ENCODE peak calls at places on chromosome 3, in four cellular contexts. L is AG10803, Y is transverse colon, Q is astrocyte. R is an unnamed sample.

GRCh38 chr3:50491023-50491422 is 12.4 kb downstream of the CACNA2D2 start:
- DNase-seq in L (no peak), Y (no peak), Q (no peak), R (no peak)

GRCh38 chr3:143658869-143659268 is 189.4 kb downstream of the SLC9A9 start:
- DNase-seq in L (peak), Y (no peak), Q (peak), R (no peak)

GRCh38 chr3:42886294-42886822 is 10.7 kb upstream of the CYP8B1 start:
- DNase-seq in L (no peak), Y (no peak), Q (no peak), R (no peak)

GRCh38 chr3:198079771-198080520 is 119.9 kb downstream of the LMLN start:
- DNase-seq in L (no peak), Y (peak), Q (peak), R (peak)

GRCh38 chr3:72320911-72321385 is 527.3 kb downstream of the SHQ1 start:
- DNase-seq in L (no peak), Y (no peak), Q (no peak), R (no peak)

GRCh38 chr3:185685231-185686035 is 99.3 kb downstream of the SENP2 start:
- DNase-seq in L (no peak), Y (no peak), Q (no peak), R (no peak)

GRCh38 chr3:114615535-114616064 is 321.8 kb downstream of the TIGIT start:
- DNase-seq in L (no peak), Y (no peak), Q (no peak), R (no peak)

GRCh38 chr3:71491141-71491752 is 92.3 kb downstream of the FOXP1 start:
- DNase-seq in L (no peak), Y (no peak), Q (no peak), R (no peak)

GRCh38 chr3:82085811-82086475 is 324.5 kb upstream of the GBE1 start:
- DNase-seq in L (no peak), Y (no peak), Q (no peak), R (no peak)

GRCh38 chr3:37601832-37602231 is 259.8 kb upstream of the CTDSPL start:
- DNase-seq in L (no peak), Y (no peak), Q (no peak), R (no peak)

GRCh38 chr3:109154989-109155388 is 18.5 kb downstream of the C3orf85 start:
- DNase-seq in L (no peak), Y (no peak), Q (peak), R (no peak)

GRCh38 chr3:194090716-194091115 is 45.2 kb upstream of the HES1 start:
- DNase-seq in L (no peak), Y (no peak), Q (no peak), R (no peak)

DNA sequence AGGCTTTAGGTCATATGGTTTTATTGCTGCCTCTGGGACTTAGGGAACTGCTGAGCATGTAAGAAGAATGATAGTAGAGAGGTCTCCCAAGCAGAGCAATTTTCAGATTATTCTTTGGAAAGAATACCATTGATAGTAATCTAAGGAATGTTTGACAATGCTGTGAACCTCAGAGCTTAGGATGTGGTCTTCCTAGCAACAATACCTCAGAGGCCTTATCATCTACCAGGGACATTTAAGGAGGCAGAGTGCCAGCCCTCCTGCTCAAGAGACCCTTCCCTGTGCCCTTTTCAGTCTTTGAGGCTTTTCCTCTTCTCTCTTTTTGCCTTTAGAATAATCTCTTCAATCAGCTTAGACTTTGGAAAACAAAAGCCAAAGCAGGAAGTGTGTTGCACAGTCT is 272.1 kb downstream of the OXSM start:
- DNase-seq in L (no peak), Y (no peak), Q (no peak), R (no peak)
- TF ChIP-seq CTCF in L (no peak), Y (no peak), Q (no peak), R (no peak)

DNA sequence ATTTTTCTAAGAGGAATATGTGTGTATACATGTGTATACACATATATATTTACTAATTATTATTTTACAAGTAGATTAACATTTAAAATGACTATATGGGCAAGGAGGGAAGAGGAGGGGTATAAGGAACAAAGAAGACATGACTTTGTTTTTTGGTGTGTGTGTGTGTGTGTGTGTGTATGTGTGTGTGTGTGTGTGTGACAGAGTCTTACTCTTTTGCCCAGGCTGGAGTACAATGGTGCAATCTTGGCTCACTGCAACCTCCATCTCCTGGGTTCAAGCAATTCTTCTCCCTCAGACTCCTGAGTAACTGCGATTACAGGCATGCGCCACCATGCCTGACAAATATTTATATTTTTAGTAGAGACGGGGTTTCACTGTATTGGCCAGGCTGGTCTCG is 2.6 kb upstream of the EOGT start:
- DNase-seq in L (no peak), Y (no peak), Q (no peak), R (no peak)
- TF ChIP-seq CTCF in L (no peak), Y (no peak), Q (no peak), R (no peak)

DNA sequence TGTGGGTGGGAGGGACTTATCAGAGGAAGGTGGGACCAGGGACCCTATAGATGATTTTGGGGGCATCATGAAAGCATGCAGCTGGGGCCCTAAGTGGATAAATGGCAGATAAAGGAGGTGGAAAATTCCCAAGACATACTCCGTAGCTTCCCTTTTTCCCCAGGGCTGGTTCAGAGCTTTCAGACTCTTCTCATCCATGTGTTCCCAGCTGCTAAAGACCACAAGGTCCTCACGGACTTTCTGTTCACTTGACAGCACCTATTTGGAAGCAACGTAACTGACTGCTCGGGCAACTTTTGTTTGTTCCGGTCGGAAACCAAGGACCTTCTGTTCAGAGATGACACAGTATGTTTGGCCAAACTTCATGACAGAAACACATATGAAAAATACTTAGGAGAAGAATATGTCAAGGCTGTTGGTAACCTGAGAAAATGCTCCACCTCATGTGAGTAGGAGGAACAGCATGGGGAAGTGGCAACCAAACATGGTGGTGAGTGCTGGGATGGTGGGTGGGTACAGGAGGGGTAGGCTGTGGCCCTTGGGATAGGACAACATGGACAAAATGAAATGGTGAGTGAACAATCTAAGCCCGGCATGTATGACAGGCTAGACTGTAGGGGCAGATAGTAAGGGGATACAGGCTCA is 28.7 kb upstream of the SRPRB start:
- DNase-seq in L (no peak), Y (no peak), Q (no peak), R (no peak)
- TF ChIP-seq CTCF in L (no peak), Y (no peak), Q (no peak), R (no peak)

GRCh38 chr3:107661447-107662108 is 138.8 kb downstream of the BBX start:
- DNase-seq in L (peak), Y (no peak), Q (no peak), R (no peak)

GRCh38 chr3:107662109-107662477 is 139.3 kb downstream of the BBX start:
- DNase-seq in L (peak), Y (no peak), Q (peak), R (no peak)

GRCh38 chr3:107662586-107662985 is 139.8 kb downstream of the BBX start:
- DNase-seq in L (peak), Y (no peak), Q (no peak), R (no peak)

GRCh38 chr3:107657971-107658370 is 135.2 kb downstream of the BBX start:
- DNase-seq in L (peak), Y (no peak), Q (no peak), R (no peak)

DNA sequence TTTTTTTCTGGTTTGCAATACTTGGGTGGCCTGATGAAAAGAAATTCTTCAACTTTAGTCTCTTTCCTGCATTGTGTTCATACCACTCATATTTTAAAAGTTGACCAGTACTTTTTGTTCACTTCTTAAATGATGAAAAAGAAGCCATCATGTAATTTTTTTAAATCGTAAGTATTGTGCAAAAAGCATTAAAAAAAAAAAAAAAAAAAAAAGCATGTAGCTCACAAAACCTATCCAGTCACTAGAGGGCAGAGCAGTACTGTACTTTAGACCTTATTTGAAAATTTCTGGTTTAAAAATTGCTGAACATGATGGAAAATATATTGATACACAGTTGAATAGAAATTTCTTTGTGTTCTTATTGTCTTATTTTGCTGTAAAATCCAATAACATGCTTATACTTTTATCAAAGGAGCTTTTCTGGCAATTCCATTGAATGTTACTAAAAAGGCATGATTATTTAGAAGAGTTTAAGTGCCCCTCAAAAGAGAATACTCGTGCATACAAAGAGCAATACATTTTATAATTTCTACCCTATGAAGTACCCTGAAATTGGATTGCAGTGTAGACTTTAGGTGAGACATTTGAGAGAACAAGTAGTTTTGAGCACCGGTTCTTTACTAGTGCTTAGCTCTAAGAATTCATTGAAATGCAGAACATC is 137.7 kb downstream of the BBX start:
- DNase-seq in L (peak), Y (no peak), Q (no peak), R (no peak)
- TF ChIP-seq CTCF in L (peak), Y (peak), Q (peak), R (peak)

GRCh38 chr3:170357176-170357919 is at the start of gene SKIL:
- DNase-seq in L (peak), Y (peak), Q (peak), R (peak)
- TF ChIP-seq CTCF in L (no peak), Y (no peak), Q (no peak), R (no peak)

DNA sequence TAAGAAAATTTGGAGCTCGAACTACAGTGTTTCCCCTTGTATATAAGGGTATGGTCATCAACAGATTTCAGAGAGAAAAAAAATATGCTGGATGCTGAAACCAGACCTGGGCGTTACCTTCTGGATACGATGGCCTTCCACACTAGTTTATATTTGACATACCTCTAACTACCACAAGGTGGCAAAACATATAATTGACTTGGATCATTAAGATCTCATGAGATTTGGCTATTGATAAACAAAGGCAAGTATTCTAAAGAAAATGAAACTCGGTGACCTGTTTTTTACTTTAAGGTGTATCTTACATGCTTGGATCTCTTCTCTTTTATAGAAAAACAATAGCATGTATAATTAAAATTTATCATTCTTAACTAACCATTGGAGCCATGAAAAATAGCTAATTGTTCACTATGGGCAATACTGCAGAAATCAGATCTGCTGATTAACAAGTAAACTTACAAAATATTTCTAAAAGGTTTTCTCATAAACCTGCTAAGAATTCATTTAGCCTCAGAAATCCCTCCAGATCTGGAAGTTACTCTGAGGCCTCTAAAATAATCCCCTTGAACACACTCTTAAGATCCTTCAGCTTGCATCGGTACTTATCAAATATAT is 300.6 kb upstream of the KCNH8 start:
- DNase-seq in L (no peak), Y (no peak), Q (no peak), R (no peak)
- TF ChIP-seq CTCF in L (no peak), Y (peak), Q (no peak), R (peak)

GRCh38 chr3:66479532-66479947 is 21.3 kb downstream of the LRIG1 start:
- DNase-seq in L (no peak), Y (no peak), Q (no peak), R (no peak)
- TF ChIP-seq CTCF in L (no peak), Y (no peak), Q (no peak), R (no peak)

DNA sequence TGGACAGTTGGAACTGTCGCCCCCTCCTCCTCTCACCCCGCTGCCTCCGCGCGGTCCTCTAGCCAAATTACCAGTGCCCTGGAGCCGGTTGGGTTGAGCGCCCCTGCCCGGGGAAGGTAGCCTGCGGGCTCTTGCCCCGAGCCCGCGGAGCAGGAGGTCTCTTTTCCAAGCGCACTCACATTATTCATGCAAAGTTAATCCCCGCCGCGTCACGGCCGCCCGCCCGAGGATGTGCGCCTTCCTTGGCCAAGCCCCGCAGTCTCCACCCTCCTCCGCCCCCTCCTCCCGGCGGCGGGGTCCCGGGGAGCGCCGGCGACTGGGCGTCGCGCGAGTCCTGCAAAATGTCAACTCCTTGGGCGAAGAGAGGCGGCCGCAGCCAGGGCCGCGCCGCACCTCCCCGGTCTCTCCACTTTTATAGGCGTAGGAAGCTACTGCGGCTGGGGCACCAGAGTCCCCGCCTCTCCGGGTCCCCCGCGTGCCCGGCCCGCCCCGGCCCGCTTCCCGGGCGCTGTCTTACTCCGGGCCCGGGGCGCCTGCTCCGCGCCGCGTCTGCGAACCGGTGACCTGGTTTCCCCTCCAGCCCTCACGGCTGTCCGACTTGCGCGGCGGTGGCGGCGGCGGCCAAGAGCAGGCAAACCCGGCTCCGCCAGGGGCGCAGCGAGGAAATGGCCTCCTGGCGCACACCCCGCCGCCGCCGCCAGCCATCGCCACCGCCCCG is at the start of gene THRB:
- DNase-seq in L (peak), Y (peak), Q (peak), R (peak)
- TF ChIP-seq CTCF in L (peak), Y (peak), Q (no peak), R (no peak)

R was measured in glutamatergic neuron.